ENCODE peak calls at places on chromosomes 4 and X, in eight cellular contexts. R is astrocyte, K is endothelial cell, U is neural crest cell, F is tibial artery, G is heart right ventricle, J is neural progenitor cell, O is fibroblast of pulmonary artery. S is an unnamed sample.

GRCh38 chrX:43974736-43975135 is 1.5 kb upstream of the NDP start:
- DNase-seq in O (no peak), G (no peak), J (no peak), U (no peak), F (no peak), K (no peak), R (no peak), S (no peak)

GRCh38 chr4:3766207-3766790 is at the start of gene ADRA2C:
- DNase-seq in G (peak), K (peak), R (no peak), O (no peak), F (no peak), J (peak), U (peak), S (peak)

GRCh38 chr4:77821775-77822174 is 2.6 kb upstream of the CNOT6L start:
- DNase-seq in J (no peak), K (no peak), O (no peak), F (no peak), R (no peak), G (no peak), U (no peak), S (no peak)

GRCh38 chr4:180197471-180197870 is 2045.7 kb upstream of the TENM3 start:
- DNase-seq in K (no peak), J (no peak), U (no peak), G (no peak), O (no peak), R (no peak), F (no peak), S (no peak)

GRCh38 chrX:153628129-153628528 is 18.9 kb upstream of the DUSP9 start:
- DNase-seq in U (no peak), J (no peak), F (no peak), R (no peak), G (no peak), O (no peak), K (no peak), S (no peak)

GRCh38 chr4:41212221-41213203 is 1.8 kb downstream of the APBB2 start:
- DNase-seq in O (peak), G (no peak), K (peak), U (no peak), F (peak), R (peak), J (peak), S (peak)

GRCh38 chr4:35250771-35251170 is 993.5 kb downstream of the ARAP2 start:
- DNase-seq in K (no peak), J (no peak), U (no peak), R (peak), O (no peak), F (no peak), G (no peak), S (no peak)

GRCh38 chr4:4443821-4444220 is 56.9 kb downstream of the NSG1 start:
- DNase-seq in U (no peak), O (peak), R (peak), F (no peak), K (no peak), J (no peak), G (no peak), S (no peak)

GRCh38 chr4:81492596-81492995 is 20.9 kb upstream of the RASGEF1B start:
- DNase-seq in J (no peak), G (no peak), U (no peak), R (no peak), K (no peak), O (no peak), F (no peak), S (no peak)

GRCh38 chr4:57442834-57443291 is 332.7 kb upstream of the IGFBP7 start:
- DNase-seq in U (peak), R (peak), O (peak), K (peak), F (peak), G (peak), J (peak), S (peak)

GRCh38 chrX:69321006-69321655 is 155.9 kb upstream of the PJA1 start:
- DNase-seq in K (no peak), O (no peak), U (no peak), F (no peak), G (no peak), R (no peak), J (no peak), S (no peak)

GRCh38 chr4:105808459-105809041 is 86.7 kb upstream of the NPNT start:
- DNase-seq in F (peak), J (no peak), R (peak), K (no peak), G (no peak), O (peak), U (no peak), S (no peak)

GRCh38 chr4:111631157-111631999 is 513.9 kb upstream of the FAM241A start:
- DNase-seq in J (peak), O (peak), U (no peak), K (no peak), G (no peak), R (peak), F (no peak), S (no peak)

GRCh38 chrX:20515841-20516461 is 249.2 kb upstream of the RPS6KA3 start:
- DNase-seq in R (peak), K (no peak), U (no peak), O (peak), G (no peak), F (no peak), J (no peak), S (peak)

GRCh38 chr4:52265781-52266525 is 214.8 kb downstream of the SPATA18 start:
- DNase-seq in O (no peak), R (no peak), K (no peak), G (no peak), U (no peak), F (no peak), J (no peak), S (no peak)

GRCh38 chrX:119189115-119189514 is 47.0 kb upstream of the PGRMC1 start:
- DNase-seq in O (no peak), U (no peak), R (no peak), K (no peak), F (no peak), J (no peak), G (no peak), S (no peak)

GRCh38 chr4:26094076-26094475 is 180.1 kb downstream of the SMIM20 start:
- DNase-seq in K (no peak), G (no peak), J (no peak), O (no peak), U (no peak), R (no peak), F (no peak), S (no peak)

GRCh38 chrX:7068939-7069367 is 78.6 kb upstream of the STS start:
- DNase-seq in R (no peak), U (no peak), O (peak), K (peak), G (peak), F (no peak), J (peak), S (no peak)

GRCh38 chr4:165656829-165657467 is 216.1 kb upstream of the TLL1 start:
- DNase-seq in J (peak), F (no peak), U (no peak), G (no peak), R (no peak), O (no peak), K (no peak), S (no peak)

GRCh38 chr4:83922419-83922818 is 386.5 kb downstream of the GPAT3 start:
- DNase-seq in G (no peak), F (no peak), J (peak), U (no peak), K (no peak), O (no peak), R (no peak), S (no peak)

GRCh38 chr4:41359069-41359769 is 102.5 kb downstream of the UCHL1 start:
- DNase-seq in U (no peak), J (peak), G (peak), K (peak), F (no peak), R (no peak), O (no peak), S (peak)

GRCh38 chr4:139666735-139667266 is 1.2 kb downstream of the MGST2 start:
- DNase-seq in O (peak), R (peak), K (peak), G (no peak), J (peak), F (peak), U (no peak), S (peak)

GRCh38 chrX:119236599-119237525 is 777 bp downstream of the PGRMC1 start:
- DNase-seq in O (peak), F (peak), G (peak), J (peak), R (peak), K (peak), U (no peak), S (peak)

GRCh38 chrX:151458824-151459223 is 61.8 kb downstream of the VMA21 start:
- DNase-seq in F (no peak), U (no peak), J (no peak), K (no peak), R (peak), O (peak), G (no peak), S (no peak)

GRCh38 chr4:94561249-94562024 is 109.7 kb downstream of the PDLIM5 start:
- DNase-seq in R (peak), G (no peak), F (no peak), J (no peak), O (peak), U (no peak), K (no peak), S (no peak)

GRCh38 chr4:14338206-14338605 is 664.1 kb upstream of the CPEB2 start:
- DNase-seq in U (no peak), F (no peak), G (no peak), K (no peak), R (no peak), J (no peak), O (peak), S (no peak)

GRCh38 chr4:17284323-17285175 is 227.3 kb downstream of the QDPR start:
- DNase-seq in O (peak), F (no peak), G (peak), U (no peak), R (no peak), K (no peak), J (no peak), S (no peak)

GRCh38 chr4:81470456-81471327 is 1.0 kb downstream of the RASGEF1B start:
- DNase-seq in U (no peak), F (peak), G (peak), O (peak), J (peak), K (peak), R (no peak), S (peak)

GRCh38 chr4:151865327-151865726 is 104.5 kb upstream of the GATB start:
- DNase-seq in K (no peak), O (no peak), R (no peak), U (no peak), F (peak), G (peak), J (no peak), S (no peak)

GRCh38 chrX:23901805-23902204 is 5.9 kb downstream of the APOO start:
- DNase-seq in O (peak), J (peak), R (peak), K (peak), G (no peak), U (peak), F (peak), S (peak)

GRCh38 chr4:19592391-19592790 is 659.3 kb upstream of the SLIT2 start:
- DNase-seq in J (no peak), O (peak), F (no peak), U (no peak), R (no peak), K (no peak), G (no peak), S (no peak)

GRCh38 chr4:183763990-183764754 is 105.1 kb downstream of the TRAPPC11 start:
- DNase-seq in U (no peak), G (no peak), F (no peak), J (no peak), R (no peak), O (no peak), K (no peak), S (no peak)

GRCh38 chr4:38523524-38524448 is 140.2 kb upstream of the KLF3 start:
- DNase-seq in O (no peak), G (no peak), U (no peak), J (no peak), F (no peak), K (no peak), R (no peak), S (no peak)

GRCh38 chr4:119299221-119300071 is 22.5 kb downstream of the FABP2 start:
- DNase-seq in F (no peak), R (peak), U (no peak), K (no peak), G (no peak), J (no peak), O (peak), S (no peak)

GRCh38 chrX:120517936-120518335 is 42.8 kb downstream of the CUL4B start:
- DNase-seq in J (no peak), U (no peak), O (peak), G (no peak), F (no peak), R (peak), K (no peak), S (peak)

GRCh38 chrX:9605484-9605883 is 140.6 kb downstream of the TBL1X start:
- DNase-seq in J (no peak), F (no peak), R (no peak), K (no peak), U (no peak), G (no peak), O (no peak), S (no peak)

GRCh38 chr4:7757501-7758443 is 181.9 kb downstream of the AFAP1 start:
- DNase-seq in U (peak), O (no peak), R (no peak), J (peak), K (no peak), G (peak), F (no peak), S (no peak)

GRCh38 chr4:10891866-10892265 is 207.3 kb upstream of the CLNK start:
- DNase-seq in O (no peak), F (no peak), J (peak), R (no peak), G (no peak), K (no peak), U (no peak), S (no peak)

GRCh38 chr4:10893417-10893816 is 208.8 kb upstream of the CLNK start:
- DNase-seq in F (no peak), G (no peak), J (peak), R (no peak), K (no peak), U (no peak), O (no peak), S (peak)

GRCh38 chr4:10887600-10887999 is 203.0 kb upstream of the CLNK start:
- DNase-seq in F (no peak), U (no peak), R (no peak), O (no peak), K (no peak), J (no peak), G (no peak), S (no peak)

DNA sequence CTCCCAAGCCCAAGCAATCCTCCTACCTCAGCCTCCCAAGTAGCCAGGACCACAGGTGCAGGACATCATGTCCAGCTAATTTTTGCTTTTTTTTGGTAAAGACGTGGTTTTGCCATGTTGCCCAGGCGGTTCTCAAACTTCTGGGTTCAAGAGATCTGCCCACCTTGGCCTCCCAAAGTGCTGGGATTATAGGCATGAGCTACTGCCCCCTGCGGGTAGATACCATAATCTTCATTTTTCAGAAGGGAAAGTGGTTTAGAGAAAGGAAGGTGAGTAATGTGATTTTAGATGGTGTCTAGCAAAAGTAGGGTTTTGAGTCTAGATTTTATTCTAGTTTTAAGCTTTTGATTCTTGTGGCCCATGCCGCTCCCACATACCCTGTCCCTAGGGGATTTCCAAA is 205.3 kb upstream of the CLNK start:
- DNase-seq in F (no peak), O (no peak), G (no peak), J (no peak), U (no peak), K (no peak), R (no peak), S (no peak)
- TF ChIP-seq CTCF in F (no peak), O (no peak), G (no peak), J (peak), U (no peak), K (no peak), R (no peak), S (no peak)

GRCh38 chr4:87644286-87644685 is 5.8 kb upstream of the DMP1 start:
- DNase-seq in G (no peak), U (no peak), R (no peak), K (no peak), O (no peak), F (no peak), J (no peak), S (no peak)
- TF ChIP-seq CTCF in G (no peak), U (peak), R (no peak), K (no peak), O (no peak), F (no peak), J (peak), S (no peak)

GRCh38 chr4:1012031-1012739 is 759 bp downstream of the FGFRL1 start:
- DNase-seq in G (peak), R (peak), F (no peak), O (no peak), K (no peak), U (no peak), J (peak), S (peak)

GRCh38 chr4:1008840-1009646 is 2.4 kb upstream of the FGFRL1 start:
- DNase-seq in R (no peak), O (no peak), J (no peak), K (no peak), U (no peak), F (peak), G (peak), S (no peak)

GRCh38 chr4:1011022-1011694 is at the start of gene FGFRL1:
- DNase-seq in F (peak), O (peak), K (peak), R (peak), J (peak), U (peak), G (peak), S (peak)

GRCh38 chr4:1010522-1011021 is 854 bp upstream of the FGFRL1 start:
- DNase-seq in R (peak), K (no peak), G (peak), J (peak), U (no peak), F (peak), O (peak), S (peak)

GRCh38 chr4:1009647-1010521 is 1.5 kb upstream of the FGFRL1 start:
- DNase-seq in J (peak), F (peak), O (peak), U (peak), G (peak), K (peak), R (no peak), S (peak)
- TF ChIP-seq CTCF in J (peak), F (peak), O (no peak), U (peak), G (no peak), K (peak), R (no peak), S (no peak)

GRCh38 chr4:76377922-76378321 is 43.0 kb downstream of the CCDC158 start:
- DNase-seq in G (no peak), F (no peak), U (peak), K (peak), O (peak), R (peak), J (peak), S (peak)
- TF ChIP-seq CTCF in G (peak), F (no peak), U (peak), K (peak), O (peak), R (peak), J (peak), S (no peak)

DNA sequence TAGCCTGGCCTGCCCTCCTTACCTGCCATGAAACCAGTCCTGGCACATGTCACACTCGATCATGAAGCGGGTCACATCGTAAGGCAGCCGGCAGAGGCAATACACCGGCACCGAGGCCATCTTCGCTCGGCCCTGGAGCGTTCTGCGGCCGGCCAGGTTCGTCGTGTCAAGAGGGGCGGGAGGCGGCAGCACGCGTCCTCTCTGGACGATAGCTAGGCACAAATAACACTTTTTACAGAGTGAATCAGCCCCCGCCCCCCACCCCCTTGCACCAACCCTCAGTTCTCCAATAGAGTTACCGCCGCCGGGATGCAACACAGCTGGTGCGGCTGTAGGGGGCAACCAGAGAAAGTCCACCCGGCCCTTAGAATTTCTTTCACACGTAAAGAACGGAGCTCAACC is 1.7 kb downstream of the PHF8 start:
- DNase-seq in F (peak), R (peak), U (peak), G (peak), K (peak), J (peak), O (peak), S (peak)
- TF ChIP-seq CTCF in F (no peak), R (no peak), U (peak), G (no peak), K (no peak), J (peak), O (peak), S (no peak)

DNA sequence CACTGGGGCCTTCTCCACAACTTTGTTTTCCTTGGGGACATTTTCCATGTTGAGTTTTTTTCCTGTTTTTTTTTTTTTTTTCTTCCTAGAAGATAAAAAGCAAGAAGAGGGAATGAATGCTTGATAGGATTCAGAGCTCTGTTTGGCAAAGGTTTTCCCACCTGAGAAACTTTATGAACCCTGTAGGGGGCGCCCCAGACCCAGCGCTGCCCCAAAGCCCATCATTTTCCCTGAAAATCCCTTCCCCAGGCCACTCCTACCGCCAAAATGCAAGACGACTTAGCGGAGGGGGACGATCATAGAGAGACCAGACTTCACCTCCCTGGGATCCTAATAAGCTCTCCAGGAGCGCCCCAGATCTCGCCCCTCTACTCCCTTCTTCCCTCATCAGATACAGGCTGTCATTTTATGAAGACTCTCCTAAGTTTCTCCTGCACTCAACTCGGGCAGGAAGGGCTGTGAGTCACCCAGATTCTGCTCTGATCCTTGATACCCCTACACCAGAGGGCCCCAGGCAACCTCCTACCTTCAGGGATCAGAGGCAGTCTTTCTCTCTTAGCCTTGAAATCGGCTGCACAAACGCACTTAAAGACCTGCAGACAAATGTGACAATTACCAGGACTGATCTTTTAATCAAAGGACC is 1.4 kb downstream of the BEX5 start:
- DNase-seq in R (no peak), O (no peak), U (peak), J (peak), G (no peak), F (no peak), K (peak), S (peak)
- TF ChIP-seq CTCF in R (no peak), O (no peak), U (peak), J (peak), G (no peak), F (peak), K (peak), S (no peak)

GRCh38 chr4:67918428-67918827 is 34.6 kb upstream of the TMPRSS11D start:
- DNase-seq in R (no peak), G (no peak), J (peak), F (no peak), U (no peak), K (no peak), O (no peak), S (no peak)
- TF ChIP-seq CTCF in R (peak), G (no peak), J (peak), F (no peak), U (peak), K (no peak), O (peak), S (peak)

GRCh38 chr4:20639346-20639745 is 60.9 kb upstream of the PACRGL start:
- DNase-seq in J (no peak), O (peak), F (no peak), U (no peak), R (no peak), G (no peak), K (no peak), S (no peak)

GRCh38 chr4:20645231-20645630 is 55.0 kb upstream of the PACRGL start:
- DNase-seq in K (no peak), O (no peak), R (no peak), F (no peak), J (no peak), G (no peak), U (no peak), S (no peak)

GRCh38 chr4:20646287-20646686 is 54.0 kb upstream of the PACRGL start:
- DNase-seq in K (no peak), F (no peak), R (no peak), J (no peak), G (no peak), U (no peak), O (no peak), S (no peak)

GRCh38 chr4:20638825-20639224 is 61.4 kb upstream of the PACRGL start:
- DNase-seq in J (no peak), F (no peak), K (no peak), O (no peak), U (no peak), R (no peak), G (no peak), S (no peak)

GRCh38 chr4:20641971-20642370 is 58.3 kb upstream of the PACRGL start:
- DNase-seq in U (no peak), O (no peak), G (no peak), K (no peak), R (no peak), F (no peak), J (no peak), S (no peak)
- TF ChIP-seq CTCF in U (no peak), O (no peak), G (no peak), K (no peak), R (no peak), F (no peak), J (no peak), S (no peak)

GRCh38 chr4:122798101-122798500 is 28.5 kb upstream of the FGF2 start:
- DNase-seq in R (peak), K (no peak), G (peak), F (peak), J (peak), U (no peak), O (peak), S (peak)
- TF ChIP-seq CTCF in R (no peak), K (no peak), G (no peak), F (no peak), J (no peak), U (no peak), O (peak), S (no peak)

S was measured in Calu3.